ENCODE peak calls at places on chromosome 5, in five cellular contexts. F, V, O, N and Q are unnamed samples.

GRCh38 chr5:90446961-90447360 is 27.6 kb downstream of the MBLAC2 start:
- DNase-seq in F (peak), V (no peak), O (no peak), N (peak), Q (peak)

GRCh38 chr5:71893451-71893850 is 174.4 kb downstream of the CARTPT start:
- DNase-seq in F (no peak), V (no peak), O (no peak), N (no peak), Q (no peak)

GRCh38 chr5:68962632-68963484 is 131.0 kb upstream of the SLC30A5 start:
- DNase-seq in F (peak), V (peak), O (peak), N (peak), Q (peak)

GRCh38 chr5:102853680-102854079 is 98.6 kb downstream of the PAM start:
- DNase-seq in F (peak), V (no peak), O (no peak), N (peak), Q (no peak)

GRCh38 chr5:33310471-33310870 is 130.3 kb upstream of the TARS1 start:
- DNase-seq in F (peak), V (no peak), O (no peak), N (peak), Q (peak)

GRCh38 chr5:10289353-10289752 is 18.3 kb downstream of the CMBL start:
- DNase-seq in F (peak), V (no peak), O (peak), N (peak), Q (no peak)

GRCh38 chr5:83632874-83633273 is 87.8 kb downstream of the HAPLN1 start:
- DNase-seq in F (peak), V (no peak), O (no peak), N (peak), Q (peak)

GRCh38 chr5:91146221-91146620 is 236.9 kb downstream of the ARRDC3 start:
- DNase-seq in F (no peak), V (no peak), O (no peak), N (peak), Q (no peak)

GRCh38 chr5:2187687-2188086 is 305.0 kb upstream of the IRX4 start:
- DNase-seq in F (no peak), V (no peak), O (no peak), N (no peak), Q (no peak)

GRCh38 chr5:18944771-18945170 is 1043.2 kb downstream of the CDH18 start:
- DNase-seq in F (no peak), V (no peak), O (no peak), N (no peak), Q (no peak)

GRCh38 chr5:115484368-115484767 is 60.2 kb downstream of the FEM1C start:
- DNase-seq in F (no peak), V (no peak), O (no peak), N (no peak), Q (no peak)

GRCh38 chr5:31768784-31769183 is 129.9 kb downstream of the PDZD2 start:
- DNase-seq in F (no peak), V (no peak), O (no peak), N (no peak), Q (no peak)

GRCh38 chr5:42569953-42570548 is 146.8 kb downstream of the GHR start:
- DNase-seq in F (no peak), V (no peak), O (no peak), N (no peak), Q (no peak)

GRCh38 chr5:36079200-36079761 is 12.6 kb upstream of the UGT3A2 start:
- DNase-seq in F (peak), V (peak), O (no peak), N (peak), Q (no peak)

GRCh38 chr5:142785211-142785610 is 15.0 kb downstream of the ARHGAP26 start:
- DNase-seq in F (peak), V (no peak), O (no peak), N (no peak), Q (no peak)

GRCh38 chr5:133372306-133373008 is 239.9 kb downstream of the FSTL4 start:
- DNase-seq in F (no peak), V (no peak), O (no peak), N (no peak), Q (no peak)

GRCh38 chr5:107352576-107352975 is 318.2 kb downstream of the EFNA5 start:
- DNase-seq in F (no peak), V (no peak), O (no peak), N (no peak), Q (no peak)

GRCh38 chr5:33761139-33761538 is 130.7 kb downstream of the ADAMTS12 start:
- DNase-seq in F (no peak), V (no peak), O (no peak), N (no peak), Q (no peak)

GRCh38 chr5:172866802-172867748 is 33.0 kb downstream of the ERGIC1 start:
- DNase-seq in F (peak), V (no peak), O (peak), N (peak), Q (no peak)

GRCh38 chr5:5588386-5588785 is 165.9 kb downstream of the ICE1 start:
- DNase-seq in F (no peak), V (no peak), O (no peak), N (no peak), Q (no peak)

GRCh38 chr5:96785271-96785670 is 22.5 kb downstream of the ERAP1 start:
- DNase-seq in F (no peak), V (no peak), O (no peak), N (no peak), Q (no peak)

GRCh38 chr5:170408189-170408588 is 19.0 kb upstream of the KCNMB1 start:
- DNase-seq in F (peak), V (no peak), O (no peak), N (no peak), Q (no peak)

GRCh38 chr5:153498516-153498915 is 8.0 kb downstream of the GRIA1 start:
- DNase-seq in F (peak), V (no peak), O (no peak), N (peak), Q (no peak)

GRCh38 chr5:124906339-124907097 is 160.1 kb upstream of the ZNF608 start:
- DNase-seq in F (peak), V (no peak), O (peak), N (peak), Q (peak)

GRCh38 chr5:175895701-175896102 is 24.3 kb downstream of the CPLX2 start:
- DNase-seq in F (no peak), V (no peak), O (no peak), N (no peak), Q (no peak)

GRCh38 chr5:38598994-38599611 is 42.7 kb upstream of the LIFR start:
- DNase-seq in F (peak), V (no peak), O (no peak), N (peak), Q (peak)

GRCh38 chr5:98570661-98571181 is 202.7 kb upstream of the RGMB start:
- DNase-seq in F (peak), V (no peak), O (no peak), N (peak), Q (peak)

GRCh38 chr5:73231245-73231778 is 58.3 kb downstream of the TMEM174 start:
- DNase-seq in F (no peak), V (no peak), O (no peak), N (no peak), Q (no peak)

GRCh38 chr5:73234156-73234555 is 61.2 kb downstream of the TMEM174 start:
- DNase-seq in F (no peak), V (no peak), O (no peak), N (no peak), Q (no peak)

GRCh38 chr5:73233461-73234151 is 60.6 kb downstream of the TMEM174 start:
- DNase-seq in F (no peak), V (no peak), O (peak), N (peak), Q (no peak)

GRCh38 chr5:73232266-73233041 is 59.5 kb downstream of the TMEM174 start:
- DNase-seq in F (no peak), V (no peak), O (no peak), N (no peak), Q (no peak)

DNA sequence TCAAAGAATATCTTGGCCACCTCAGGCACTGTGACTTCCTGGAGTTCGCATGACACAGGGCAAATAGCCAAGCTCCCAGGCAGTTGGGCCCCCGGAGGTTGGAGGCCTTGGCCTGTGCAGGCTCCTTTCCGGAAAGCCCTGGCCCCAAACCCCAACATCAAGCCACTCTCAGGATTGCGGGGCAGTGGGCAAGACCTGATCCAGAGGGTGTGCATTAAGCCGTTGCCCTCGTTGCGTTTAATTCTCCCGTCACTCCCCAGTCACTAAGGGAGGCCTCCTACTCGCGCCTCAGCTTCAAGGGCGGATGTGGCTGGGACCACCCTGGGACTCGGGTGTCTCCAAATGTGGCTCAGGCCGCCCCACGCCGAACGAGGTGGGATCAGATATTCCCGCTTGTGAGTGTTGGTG is 60.1 kb downstream of the TMEM174 start:
- DNase-seq in F (no peak), V (no peak), O (no peak), N (no peak), Q (no peak)
- H3K4me3 ChIP-seq in F (no peak), V (no peak), O (peak), N (no peak), Q (no peak)

GRCh38 chr5:131810510-131811249 is 13.9 kb upstream of the FNIP1 start:
- DNase-seq in F (peak), V (no peak), O (no peak), N (peak), Q (no peak)
- TF ChIP-seq CTCF in F (peak), V (peak), O (peak), N (peak), Q (peak)

DNA sequence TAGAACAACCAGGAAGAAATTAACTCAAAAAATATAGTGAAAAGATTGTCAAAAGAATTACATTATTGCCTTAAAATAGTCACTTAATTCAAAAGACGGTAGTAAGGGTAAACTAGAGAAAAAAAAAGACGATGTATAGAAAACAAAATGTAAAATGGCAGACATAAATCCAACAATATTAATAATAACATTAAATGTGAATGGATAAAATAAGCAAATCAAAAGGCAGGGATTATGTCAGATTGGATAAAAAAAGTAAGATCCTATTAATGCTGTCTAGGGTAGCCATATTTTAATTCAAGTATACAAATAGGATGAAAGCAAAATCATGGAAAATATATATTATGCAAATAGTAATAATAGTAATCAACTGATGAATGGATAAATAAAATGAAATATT is 134.0 kb upstream of the ADCY2 start:
- DNase-seq in F (no peak), V (no peak), O (no peak), N (no peak), Q (no peak)
- H3K4me3 ChIP-seq in F (no peak), V (no peak), O (no peak), N (no peak), Q (no peak)

GRCh38 chr5:136058031-136058971 is 29.5 kb downstream of the TGFBI start:
- DNase-seq in F (peak), V (no peak), O (peak), N (peak), Q (peak)
- TF ChIP-seq CTCF in F (peak), V (peak), O (peak), N (peak), Q (peak)

GRCh38 chr5:25568294-25568693 is 923.5 kb upstream of the CDH10 start:
- DNase-seq in F (no peak), V (no peak), O (no peak), N (no peak), Q (no peak)
- H3K4me3 ChIP-seq in F (no peak), V (no peak), O (no peak), N (no peak), Q (no peak)

GRCh38 chr5:446864-447263 is 3.9 kb downstream of the EXOC3 start:
- DNase-seq in F (peak), V (no peak), O (no peak), N (peak), Q (no peak)

GRCh38 chr5:449151-449550 is 6.2 kb downstream of the EXOC3 start:
- DNase-seq in F (no peak), V (no peak), O (no peak), N (no peak), Q (no peak)

GRCh38 chr5:447501-447900 is 4.5 kb downstream of the EXOC3 start:
- DNase-seq in F (no peak), V (no peak), O (no peak), N (no peak), Q (no peak)

GRCh38 chr5:448766-449090 is 5.8 kb downstream of the EXOC3 start:
- DNase-seq in F (no peak), V (no peak), O (no peak), N (no peak), Q (no peak)

GRCh38 chr5:448061-448765 is 5.2 kb downstream of the EXOC3 start:
- DNase-seq in F (no peak), V (no peak), O (peak), N (no peak), Q (no peak)
- TF ChIP-seq CTCF in F (no peak), V (no peak), O (no peak), N (no peak), Q (no peak)

GRCh38 chr5:66828046-66828550 is 231.9 kb downstream of the MAST4 start:
- DNase-seq in F (no peak), V (no peak), O (no peak), N (no peak), Q (no peak)
- H3K4me3 ChIP-seq in F (peak), V (no peak), O (peak), N (peak), Q (no peak)

DNA sequence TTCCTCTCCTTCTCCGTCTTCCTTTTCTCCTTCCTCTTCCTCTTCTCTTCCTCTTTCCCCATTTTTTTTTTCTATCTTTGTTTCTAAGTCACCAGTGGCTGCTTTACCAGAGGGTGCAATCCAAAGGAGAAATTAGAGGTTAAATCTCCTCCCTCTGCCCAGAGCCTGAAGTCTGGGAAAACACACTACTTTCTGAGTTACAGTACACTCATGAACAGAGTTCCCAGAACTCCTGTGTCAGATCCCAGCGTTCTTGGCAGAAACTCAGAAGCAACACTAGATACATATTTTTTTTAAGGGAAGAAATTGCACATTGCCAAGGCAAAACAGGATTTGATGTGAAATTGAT is 189.0 kb downstream of the SNCAIP start:
- DNase-seq in F (peak), V (no peak), O (no peak), N (peak), Q (no peak)
- TF ChIP-seq CTCF in F (no peak), V (no peak), O (no peak), N (no peak), Q (no peak)

DNA sequence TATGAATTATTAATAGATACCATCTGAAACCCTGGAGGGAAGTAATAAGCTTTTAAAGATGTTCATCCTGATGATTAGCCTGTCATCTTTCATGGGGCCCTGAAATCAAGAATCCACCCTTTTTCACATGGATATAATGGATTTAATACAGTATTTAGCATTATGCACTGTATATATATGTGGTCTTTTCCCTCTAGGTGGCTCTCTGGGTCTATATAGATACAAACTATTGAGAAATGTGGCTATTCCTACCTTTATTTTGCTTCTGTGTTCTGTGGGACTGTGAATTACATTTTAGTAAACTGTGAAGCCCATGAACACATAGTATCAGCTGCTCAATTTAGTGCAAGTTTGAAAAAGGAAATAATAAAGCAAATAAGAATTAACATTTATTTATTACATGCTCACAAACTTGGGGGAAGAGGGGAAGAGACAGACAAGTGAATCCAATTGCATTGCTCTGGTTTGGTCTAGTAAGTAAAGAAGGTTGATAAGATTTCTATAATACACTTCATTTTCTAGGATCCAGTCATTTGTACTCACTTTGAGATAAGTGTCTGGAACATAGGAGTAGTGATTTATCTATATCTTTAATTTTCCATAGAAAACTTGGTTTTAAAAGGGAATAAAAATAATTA is 112.2 kb downstream of the SCAMP1 start:
- DNase-seq in F (peak), V (no peak), O (no peak), N (peak), Q (no peak)
- H3K4me3 ChIP-seq in F (no peak), V (no peak), O (no peak), N (no peak), Q (no peak)

DNA sequence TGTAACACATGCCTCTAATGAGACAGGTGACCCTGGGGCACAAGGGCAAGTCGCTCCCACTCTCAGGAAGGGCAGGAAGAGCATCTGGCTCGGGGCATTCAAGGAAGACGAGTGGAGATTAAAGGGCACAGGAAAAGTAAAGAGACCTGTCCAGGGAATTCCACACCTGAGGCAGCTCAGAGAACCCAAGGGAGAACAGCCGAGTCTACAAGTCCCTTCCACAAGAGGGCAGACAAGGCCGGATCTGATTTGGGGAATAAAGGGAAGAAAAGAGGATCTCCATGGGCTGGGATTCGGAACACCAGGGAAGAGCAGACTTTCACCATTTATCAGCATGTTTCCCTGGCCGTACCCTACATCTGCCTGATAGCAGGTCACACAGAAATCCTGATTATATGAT is 28.1 kb downstream of the GPX3 start:
- DNase-seq in F (peak), V (no peak), O (no peak), N (peak), Q (no peak)
- TF ChIP-seq CTCF in F (peak), V (peak), O (peak), N (peak), Q (peak)